ENCODE peak calls at places on chromosomes 5 and 9, in six cellular contexts. U is fibroblast of the conjunctiva; H is stimulated activated CD4-positive, alpha-beta T cell treated with anti-CD3 and anti-CD28 coated beads, Interleukin-1b, Interleukin-23, amount 100 ng/mL, for 24 hours; Y is activated gamma-delta T cell; E is naive B cell; M is HCEC 1CT. I is an unnamed sample.
A peak's percentile ranks its signal among the peaks of the same experiment; 100 is the strongest.

GRCh38 chr9:92385001-92385400 is 19.4 kb downstream of the OGN start:
- DNase-seq in Y (no peak), E (no peak), U (no peak), H (no peak), M (peak; percentile 33), I (no peak)

GRCh38 chr9:95078934-95079333 is 238.6 kb downstream of the FANCC start:
- DNase-seq in U (no peak), M (no peak), E (no peak), Y (no peak), H (no peak), I (no peak)

GRCh38 chr5:159899067-159900049 is 16.9 kb upstream of the ADRA1B start:
- DNase-seq in U (no peak), H (no peak), M (peak; percentile 49), Y (no peak), E (no peak), I (no peak)

GRCh38 chr5:81805086-81805485 is 54.2 kb upstream of the SSBP2 start:
- DNase-seq in E (no peak), H (no peak), M (no peak), U (no peak), Y (no peak), I (no peak)

GRCh38 chr9:77764894-77765780 is 117.0 kb upstream of the GNA14 start:
- DNase-seq in E (no peak), U (peak; percentile 68), M (peak; percentile 62), H (no peak), Y (no peak), I (no peak)

GRCh38 chr9:16659096-16659495 is 211.4 kb downstream of the BNC2 start:
- DNase-seq in E (no peak), Y (no peak), M (no peak), U (no peak), H (no peak), I (no peak)

GRCh38 chr9:15136646-15137045 is 170.4 kb downstream of the TTC39B start:
- DNase-seq in M (no peak), Y (no peak), H (no peak), E (no peak), U (no peak), I (no peak)

GRCh38 chr5:111074244-111074643 is 2.7 kb downstream of the TSLP start:
- DNase-seq in U (no peak), Y (no peak), M (no peak), H (no peak), E (no peak), I (no peak)

GRCh38 chr9:129006328-129007034 is 21.6 kb downstream of the SH3GLB2 start:
- DNase-seq in M (peak; percentile 75), H (peak; percentile 33), U (peak; percentile 63), E (peak; percentile 26), Y (no peak), I (peak; percentile 74)

GRCh38 chr5:167602077-167602476 is 689.4 kb upstream of the WWC1 start:
- DNase-seq in M (no peak), H (no peak), Y (no peak), E (no peak), U (no peak), I (no peak)

GRCh38 chr5:106862450-106863193 is 808.1 kb downstream of the EFNA5 start:
- DNase-seq in Y (no peak), H (no peak), M (peak; percentile 85), U (peak; percentile 36), E (no peak), I (no peak)

GRCh38 chr5:133552925-133553525 is 59.3 kb downstream of the FSTL4 start:
- DNase-seq in E (peak; percentile 54), Y (no peak), U (no peak), M (peak; percentile 40), H (peak; percentile 40), I (peak; percentile 12)

GRCh38 chr5:72366324-72366976 is 46.3 kb downstream of the PTCD2 start:
- DNase-seq in Y (no peak), H (no peak), M (peak; percentile 70), E (peak; percentile 40), U (peak; percentile 67), I (no peak)

GRCh38 chr5:79486116-79486515 is 27.8 kb downstream of the HOMER1 start:
- DNase-seq in Y (no peak), M (no peak), H (no peak), E (no peak), U (no peak), I (no peak)

GRCh38 chr5:73115399-73116051 is 4.8 kb upstream of the TMEM171 start:
- DNase-seq in H (no peak), Y (no peak), M (peak; percentile 96), E (no peak), U (peak; percentile 24), I (no peak)

GRCh38 chr5:16741007-16741406 is 124.2 kb upstream of the RETREG1 start:
- DNase-seq in E (no peak), H (no peak), M (no peak), Y (no peak), U (peak; percentile 8), I (no peak)

GRCh38 chr9:115456515-115456914 is 338.6 kb upstream of the TNC start:
- DNase-seq in U (peak; percentile 28), H (no peak), Y (no peak), E (no peak), M (no peak), I (no peak)

GRCh38 chr9:137973829-137974416 is 96.3 kb downstream of the CACNA1B start:
- DNase-seq in H (no peak), M (no peak), E (no peak), U (no peak), Y (no peak), I (no peak)